ENCODE peak calls at places on chromosomes 16 and 17, in seven cellular contexts. O is AG08395; C is NCI-H748 treated with DMSO at 0.1 percent for 48 hours; A is RPMI7951; E is stimulated activated CD4-positive, alpha-beta T cell treated with anti-CD3 and anti-CD28 coated beads, TNF-alpha, amount 100 ng/mL, for 1 hour; Z is stimulated activated CD8-positive, alpha-beta memory T cell treated with anti-CD3 and anti-CD28 coated beads, Interleukin-12 subunit alpha, Interleukin-12 subunit beta, amount 100 ng/mL, for 4 hours; L is HS-5. T is an unnamed sample.

GRCh38 chr17:51461578-51462004 is 201.2 kb downstream of the UTP18 start:
- DNase-seq in O (peak; percentile 50), C (peak; percentile 79), A (peak; percentile 72), E (no peak), Z (no peak), L (no peak), T (peak; percentile 81)

GRCh38 chr16:79026117-79026516 is 574.4 kb downstream of the MAF start:
- DNase-seq in O (no peak), C (no peak), A (no peak), E (no peak), Z (no peak), L (no peak), T (no peak)

GRCh38 chr17:17226451-17227265 is 10.3 kb downstream of the FLCN start:
- DNase-seq in O (no peak), C (no peak), A (no peak), E (no peak), Z (no peak), L (no peak), T (no peak)

GRCh38 chr16:64452446-64452845 is 669.4 kb downstream of the CDH11 start:
- DNase-seq in O (no peak), C (no peak), A (no peak), E (no peak), Z (no peak), L (no peak), T (no peak)

GRCh38 chr17:81328925-81329278 is 33.8 kb upstream of the SLC38A10 start:
- DNase-seq in O (no peak), C (no peak), A (no peak), E (no peak), Z (no peak), L (no peak), T (no peak)

GRCh38 chr17:57989011-57989345 is 924 bp upstream of the VEZF1 start:
- DNase-seq in O (peak; percentile 31), C (no peak), A (peak; percentile 44), E (no peak), Z (no peak), L (no peak), T (peak; percentile 54)

GRCh38 chr16:74573622-74574021 is 33.3 kb downstream of the GLG1 start:
- DNase-seq in O (no peak), C (no peak), A (no peak), E (no peak), Z (no peak), L (no peak), T (no peak)

GRCh38 chr16:12330977-12331376 is 354.4 kb downstream of the SNX29 start:
- DNase-seq in O (peak; percentile 23), C (no peak), A (no peak), E (no peak), Z (no peak), L (no peak), T (no peak)

GRCh38 chr16:59614466-59615240 is 880.5 kb upstream of the GOT2 start:
- DNase-seq in O (no peak), C (no peak), A (no peak), E (no peak), Z (no peak), L (no peak), T (no peak)

GRCh38 chr16:86874141-86874540 is 295.8 kb downstream of the FOXL1 start:
- DNase-seq in O (peak; percentile 40), C (no peak), A (peak; percentile 39), E (no peak), Z (no peak), L (no peak), T (peak; percentile 59)

GRCh38 chr17:36195474-36196098 is 972 bp downstream of the CCL3L1 start:
- DNase-seq in O (no peak), C (no peak), A (no peak), E (no peak), Z (no peak), L (no peak), T (no peak)

GRCh38 chr16:48511071-48511540 is 98.9 kb downstream of the N4BP1 start:
- DNase-seq in O (peak; percentile 68), C (no peak), A (peak; percentile 50), E (no peak), Z (no peak), L (no peak), T (peak; percentile 9)

GRCh38 chr17:57553991-57554825 is 190.9 kb downstream of the CCDC182 start:
- DNase-seq in O (no peak), C (no peak), A (no peak), E (no peak), Z (no peak), L (no peak), T (no peak)

GRCh38 chr16:2480948-2481347 is 6.0 kb downstream of the TBC1D24 start:
- DNase-seq in O (no peak), C (no peak), A (no peak), E (no peak), Z (no peak), L (no peak), T (no peak)

GRCh38 chr16:67199011-67199807 is at the start of gene ELMO3:
- DNase-seq in O (no peak), C (peak; percentile 43), A (no peak), E (no peak), Z (no peak), L (no peak), T (no peak)

GRCh38 chr16:79272141-79272577 is 328.4 kb downstream of the MAF start:
- DNase-seq in O (no peak), C (no peak), A (no peak), E (peak; percentile 19), Z (peak; percentile 34), L (no peak), T (no peak)

GRCh38 chr17:36089888-36090836 is at the start of gene CCL3:
- DNase-seq in O (no peak), C (no peak), A (no peak), E (no peak), Z (no peak), L (no peak), T (peak; percentile 31)

GRCh38 chr17:69320210-69320907 is 6.6 kb downstream of the ABCA5 start:
- DNase-seq in O (no peak), C (no peak), A (no peak), E (no peak), Z (no peak), L (no peak), T (peak; percentile 16)

GRCh38 chr17:40095944-40096791 is 4.2 kb downstream of the NR1D1 start:
- DNase-seq in O (no peak), C (no peak), A (no peak), E (peak; percentile 74), Z (peak; percentile 57), L (no peak), T (no peak)

GRCh38 chr17:55567240-55568216 is 56.3 kb upstream of the SMIM36 start:
- DNase-seq in O (no peak), C (no peak), A (no peak), E (no peak), Z (no peak), L (no peak), T (no peak)

GRCh38 chr16:71476457-71476856 is 12.7 kb downstream of the ZNF19 start:
- DNase-seq in O (no peak), C (no peak), A (no peak), E (no peak), Z (no peak), L (no peak), T (no peak)

GRCh38 chr16:81633680-81634379 is 145.3 kb upstream of the PLCG2 start:
- DNase-seq in O (no peak), C (no peak), A (no peak), E (no peak), Z (no peak), L (no peak), T (no peak)

GRCh38 chr17:39939588-39940419 is 12.3 kb downstream of the LRRC3C start:
- DNase-seq in O (peak; percentile 80), C (no peak), A (peak; percentile 77), E (no peak), Z (no peak), L (peak; percentile 84), T (peak; percentile 90)

GRCh38 chr16:83187404-83187803 is 560.6 kb downstream of the CDH13 start:
- DNase-seq in O (peak; percentile 79), C (no peak), A (peak; percentile 95), E (no peak), Z (no peak), L (peak; percentile 19), T (peak; percentile 85)

GRCh38 chr16:48158296-48158695 is 2.5 kb upstream of the ABCC12 start:
- DNase-seq in O (peak; percentile 24), C (no peak), A (peak; percentile 95), E (no peak), Z (no peak), L (no peak), T (peak; percentile 84)

GRCh38 chr17:6161456-6161855 is 91.3 kb downstream of the WSCD1 start:
- DNase-seq in O (no peak), C (no peak), A (no peak), E (no peak), Z (no peak), L (no peak), T (no peak)

GRCh38 chr17:77208856-77209255 is 68.1 kb downstream of the SEC14L1 start:
- DNase-seq in O (no peak), C (no peak), A (no peak), E (no peak), Z (no peak), L (no peak), T (peak; percentile 30)

GRCh38 chr16:49701867-49702494 is 153.9 kb downstream of the ZNF423 start:
- DNase-seq in O (no peak), C (peak; percentile 22), A (no peak), E (no peak), Z (no peak), L (no peak), T (no peak)

GRCh38 chr16:89946515-89946914 is 2.0 kb upstream of the DEF8 start:
- DNase-seq in O (no peak), C (no peak), A (no peak), E (no peak), Z (no peak), L (no peak), T (no peak)

GRCh38 chr16:48441863-48442279 is 56.7 kb upstream of the SIAH1 start:
- DNase-seq in O (no peak), C (peak; percentile 48), A (no peak), E (no peak), Z (no peak), L (no peak), T (no peak)

GRCh38 chr17:44581868-44582267 is 24.6 kb downstream of the FZD2 start:
- DNase-seq in O (peak; percentile 21), C (no peak), A (no peak), E (no peak), Z (no peak), L (no peak), T (peak; percentile 36)

GRCh38 chr17:64291268-64291851 is 28.3 kb upstream of the TEX2 start:
- DNase-seq in O (no peak), C (no peak), A (no peak), E (no peak), Z (no peak), L (no peak), T (peak; percentile 51)

GRCh38 chr16:50448522-50448921 is 79.7 kb upstream of the BRD7 start:
- DNase-seq in O (no peak), C (no peak), A (no peak), E (no peak), Z (no peak), L (no peak), T (peak; percentile 26)

T was measured in ELR.